ENCODE peak calls at places on chromosomes 5 and 9, in seven cellular contexts. L is body of pancreas; Z is OCI-LY7; Q is upper lobe of right lung; T is cardiac muscle cell; W is lung; I is CD8-positive, alpha-beta memory T cell. A is an unnamed sample.

GRCh38 chr5:59591162-59591561 is 302.4 kb downstream of the PDE4D start:
- DNase-seq in L (no peak), Z (no peak), Q (no peak), T (no peak), W (no peak), I (no peak), A (no peak)

GRCh38 chr9:73132034-73132776 is 19.5 kb upstream of the ANXA1 start:
- DNase-seq in L (peak; percentile 59), Z (peak; percentile 40), Q (peak; percentile 75), T (peak; percentile 91), W (peak; percentile 72), I (peak; percentile 83), A (peak; percentile 51)

GRCh38 chr9:16358751-16359150 is 511.7 kb downstream of the BNC2 start:
- DNase-seq in L (no peak), Z (no peak), Q (no peak), T (no peak), W (no peak), I (no peak), A (no peak)

GRCh38 chr5:32044904-32045303 is 129.2 kb downstream of the GOLPH3 start:
- DNase-seq in L (no peak), Z (no peak), Q (no peak), T (peak; percentile 68), W (no peak), I (no peak), A (no peak)

GRCh38 chr5:112604741-112605390 is 132.8 kb upstream of the APC start:
- DNase-seq in L (no peak), Z (peak; percentile 69), Q (no peak), T (peak; percentile 27), W (no peak), I (no peak), A (peak; percentile 22)

GRCh38 chr5:116275282-116275681 is 190.5 kb downstream of the COMMD10 start:
- DNase-seq in L (no peak), Z (no peak), Q (no peak), T (no peak), W (no peak), I (no peak), A (no peak)

GRCh38 chr9:122350577-122351355 is 20.1 kb upstream of the PTGS1 start:
- DNase-seq in L (peak; percentile 78), Z (peak; percentile 75), Q (peak; percentile 89), T (peak; percentile 83), W (peak; percentile 81), I (peak; percentile 64), A (peak; percentile 86)

GRCh38 chr9:8733096-8733954 is 933.7 kb upstream of the DMAC1 start:
- DNase-seq in L (no peak), Z (no peak), Q (no peak), T (peak; percentile 59), W (no peak), I (no peak), A (no peak)

GRCh38 chr9:69265891-69266290 is 59.1 kb upstream of the ENTREP1 start:
- DNase-seq in L (no peak), Z (no peak), Q (no peak), T (peak; percentile 49), W (no peak), I (no peak), A (no peak)

GRCh38 chr9:114035221-114035844 is 42.8 kb downstream of the AMBP start:
- DNase-seq in L (peak; percentile 2), Z (no peak), Q (no peak), T (no peak), W (no peak), I (no peak), A (peak; percentile 16)

GRCh38 chr5:94908889-94909480 is 290.5 kb downstream of the SLF1 start:
- DNase-seq in L (no peak), Z (peak; percentile 37), Q (no peak), T (peak; percentile 55), W (no peak), I (no peak), A (no peak)

GRCh38 chr5:41747291-41747690 is 122.9 kb downstream of the OXCT1 start:
- DNase-seq in L (no peak), Z (no peak), Q (no peak), T (peak; percentile 80), W (no peak), I (no peak), A (no peak)

GRCh38 chr9:589723-590122 is 251.8 kb upstream of the DMRT1 start:
- DNase-seq in L (no peak), Z (peak; percentile 23), Q (no peak), T (peak; percentile 95), W (no peak), I (no peak), A (no peak)

GRCh38 chr5:177465044-177465443 is 8.4 kb downstream of the DBN1 start:
- DNase-seq in L (no peak), Z (no peak), Q (no peak), T (no peak), W (no peak), I (no peak), A (no peak)

GRCh38 chr9:71678999-71679398 is 89.3 kb downstream of the CEMIP2 start:
- DNase-seq in L (no peak), Z (no peak), Q (no peak), T (no peak), W (no peak), I (no peak), A (no peak)

GRCh38 chr5:179906795-179907569 is 715 bp downstream of the TBC1D9B start:
- DNase-seq in L (peak; percentile 61), Z (peak; percentile 48), Q (no peak), T (peak; percentile 21), W (no peak), I (peak; percentile 32), A (peak; percentile 54)

DNA sequence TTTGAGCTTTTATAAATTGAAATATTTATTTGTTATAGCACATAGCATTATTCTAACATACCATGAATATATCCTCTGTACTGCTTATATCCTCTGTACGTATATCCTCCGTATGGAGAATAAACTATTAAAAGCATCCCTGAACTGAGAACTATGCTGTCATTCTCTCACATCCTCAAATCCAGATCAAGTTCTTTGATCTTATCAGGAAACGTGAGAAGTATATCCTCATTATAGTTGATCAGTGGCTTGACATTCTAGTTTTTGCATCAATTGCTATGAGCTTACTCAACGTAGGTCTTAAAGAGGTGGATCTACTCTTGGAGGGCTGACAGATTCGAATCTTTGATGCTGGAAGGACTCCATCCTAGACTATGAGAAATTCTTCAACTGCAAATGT is 37.4 kb downstream of the IL7R start:
- DNase-seq in L (no peak), Z (no peak), Q (no peak), T (no peak), W (no peak), I (no peak), A (no peak)
- H3K9me3 ChIP-seq in L (no peaks in the 10 kb centered on the region), Z (peaks cover 9% of the 10 kb centered on the region), Q (no peaks in the 10 kb centered on the region), T (no peaks in the 10 kb centered on the region), W (no peaks in the 10 kb centered on the region), I (no peaks in the 10 kb centered on the region), A (no peaks in the 10 kb centered on the region)

DNA sequence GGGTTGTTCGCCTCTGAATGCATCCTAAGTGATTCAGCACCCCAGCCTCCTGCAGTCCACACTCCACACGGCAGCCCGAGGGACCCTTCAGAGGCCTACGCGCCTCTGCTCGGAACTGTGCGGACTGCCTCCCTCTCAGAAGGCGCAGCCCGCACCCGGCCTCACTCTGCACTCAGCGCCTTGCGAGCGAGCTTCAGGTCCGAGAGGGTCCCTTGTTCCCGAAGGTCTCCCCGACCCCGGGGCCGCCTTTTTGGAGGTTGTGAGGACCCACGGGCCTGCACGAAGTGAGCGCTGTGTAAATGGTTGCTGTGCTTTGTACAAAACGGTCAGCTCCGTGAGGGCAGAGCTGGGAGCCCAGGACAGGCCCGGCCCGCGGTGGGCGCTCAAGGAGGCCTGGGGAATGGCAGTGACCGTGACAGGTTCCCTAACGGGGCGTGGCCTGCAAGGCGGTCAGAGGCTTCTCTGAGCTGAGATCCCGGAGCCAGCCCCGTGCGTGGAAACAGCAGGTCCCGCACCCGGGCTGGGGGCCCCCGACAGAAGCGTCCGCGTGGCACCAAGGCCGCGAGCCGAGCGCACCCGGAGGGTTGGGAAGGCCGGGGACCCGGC is 698 bp upstream of the CACNA1B start:
- DNase-seq in L (no peak), Z (no peak), Q (no peak), T (no peak), W (no peak), I (no peak), A (no peak)
- H3K9me3 ChIP-seq in L (no peaks in the 10 kb centered on the region), Z (no peaks in the 10 kb centered on the region), Q (no peaks in the 10 kb centered on the region), T (no peaks in the 10 kb centered on the region), W (no peaks in the 10 kb centered on the region), I (no peaks in the 10 kb centered on the region), A (no peaks in the 10 kb centered on the region)

DNA sequence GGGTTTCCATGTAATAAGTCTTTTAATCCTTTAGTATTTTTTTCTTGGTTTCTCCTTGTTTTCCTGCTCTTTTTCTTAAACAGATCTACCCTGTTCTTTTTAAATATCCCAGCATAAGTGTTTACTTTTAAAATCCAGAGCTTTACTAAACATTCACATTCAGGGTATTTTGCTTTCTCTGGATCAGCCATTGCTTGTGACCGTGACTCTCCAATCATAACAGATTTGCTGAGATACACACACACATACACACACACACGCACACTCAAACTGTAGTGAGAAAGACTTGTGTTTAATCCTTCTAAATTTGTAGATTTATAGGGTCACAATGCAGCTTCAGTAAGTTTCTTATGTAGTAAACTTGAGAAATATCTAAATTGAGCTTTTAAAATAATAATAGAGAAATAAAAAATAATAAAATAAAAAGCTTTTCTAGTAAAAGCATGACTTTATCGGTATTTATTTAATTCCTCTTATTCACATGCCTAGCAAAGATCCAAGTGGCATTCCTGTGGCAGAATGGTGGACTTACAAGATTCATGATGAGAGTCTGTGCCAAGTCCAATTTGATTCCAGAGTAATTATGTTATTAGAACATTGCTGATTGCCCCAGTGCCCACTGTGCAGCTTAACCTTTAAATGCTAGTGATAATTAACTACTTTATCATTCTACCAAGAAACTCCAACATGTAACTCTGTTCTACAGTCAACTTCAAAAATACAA is 129.0 kb downstream of the TLE4 start:
- DNase-seq in L (no peak), Z (no peak), Q (no peak), T (no peak), W (no peak), I (no peak), A (no peak)
- H3K9me3 ChIP-seq in L (no peaks in the 10 kb centered on the region), Z (no peaks in the 10 kb centered on the region), Q (no peaks in the 10 kb centered on the region), T (no peaks in the 10 kb centered on the region), W (no peaks in the 10 kb centered on the region), I (no peaks in the 10 kb centered on the region), A (no peaks in the 10 kb centered on the region)

GRCh38 chr9:103530934-103531333 is 535.8 kb downstream of the CYLC2 start:
- DNase-seq in L (no peak), Z (no peak), Q (no peak), T (no peak), W (no peak), I (no peak), A (no peak)
- H3K9me3 ChIP-seq in L (peaks cover 4% of the 10 kb centered on the region), Z (no peaks in the 10 kb centered on the region), Q (no peaks in the 10 kb centered on the region), T (no peaks in the 10 kb centered on the region), W (no peaks in the 10 kb centered on the region), I (no peaks in the 10 kb centered on the region), A (no peaks in the 10 kb centered on the region)

GRCh38 chr5:165940541-165940940 is 2350.9 kb upstream of the WWC1 start:
- DNase-seq in L (no peak), Z (no peak), Q (no peak), T (no peak), W (no peak), I (no peak), A (no peak)
- H3K9me3 ChIP-seq in L (no peaks in the 10 kb centered on the region), Z (no peaks in the 10 kb centered on the region), Q (no peaks in the 10 kb centered on the region), T (no peaks in the 10 kb centered on the region), W (no peaks in the 10 kb centered on the region), I (no peaks in the 10 kb centered on the region), A (no peaks in the 10 kb centered on the region)

GRCh38 chr5:178472138-178472537 is 118.1 kb downstream of the COL23A1 start:
- DNase-seq in L (no peak), Z (no peak), Q (no peak), T (no peak), W (no peak), I (no peak), A (no peak)
- H3K9me3 ChIP-seq in L (no peaks in the 10 kb centered on the region), Z (no peaks in the 10 kb centered on the region), Q (no peaks in the 10 kb centered on the region), T (no peaks in the 10 kb centered on the region), W (no peaks in the 10 kb centered on the region), I (no peaks in the 10 kb centered on the region), A (no peaks in the 10 kb centered on the region)

GRCh38 chr5:119302916-119303897 is 52.6 kb upstream of the TNFAIP8 start:
- DNase-seq in L (peak; percentile 37), Z (no peak), Q (no peak), T (peak; percentile 96), W (no peak), I (no peak), A (no peak)
- H3K9me3 ChIP-seq in L (no peaks in the 10 kb centered on the region), Z (peaks cover 11% of the 10 kb centered on the region), Q (no peaks in the 10 kb centered on the region), T (no peaks in the 10 kb centered on the region), W (no peaks in the 10 kb centered on the region), I (no peaks in the 10 kb centered on the region), A (no peaks in the 10 kb centered on the region)

A was measured in colonic mucosa.